ENCODE peak calls at places on chromosomes 2 and 18, in six cellular contexts. One of them, this sample, is unnamed.

GRCh38 chr2:111990375-111990774 is 64.7 kb upstream of the TMEM87B start:
- DNase-seq in tibial nerve: no peak
- DNase-seq in amniotic stem cell: no peak
- DNase-seq in AML-193: no peak
- DNase-seq in cerebellar nuclear complex: no peak
- DNase-seq in posterior cingulate gyrus: no peak
- DNase-seq in this sample: no peak

GRCh38 chr2:170207901-170208300 is 30.0 kb downstream of the MYO3B start:
- DNase-seq in posterior cingulate gyrus: no peak
- DNase-seq in tibial nerve: no peak
- DNase-seq in cerebellar nuclear complex: no peak
- DNase-seq in amniotic stem cell: no peak
- DNase-seq in AML-193: no peak
- DNase-seq in this sample: no peak

GRCh38 chr2:205590759-205591158 is 91.5 kb upstream of the NRP2 start:
- DNase-seq in AML-193: no peak
- DNase-seq in tibial nerve: no peak
- DNase-seq in amniotic stem cell: no peak
- DNase-seq in posterior cingulate gyrus: no peak
- DNase-seq in cerebellar nuclear complex: no peak
- DNase-seq in this sample: no peak

GRCh38 chr18:46095532-46095931 is 2.6 kb downstream of the ATP5F1A start:
- DNase-seq in tibial nerve: no peak
- DNase-seq in amniotic stem cell: no peak
- DNase-seq in posterior cingulate gyrus: no peak
- DNase-seq in cerebellar nuclear complex: no peak
- DNase-seq in AML-193: no peak
- DNase-seq in this sample: no peak

GRCh38 chr2:4883375-4883774 is 808.8 kb upstream of the SOX11 start:
- DNase-seq in cerebellar nuclear complex: no peak
- DNase-seq in tibial nerve: no peak
- DNase-seq in amniotic stem cell: no peak
- DNase-seq in AML-193: no peak
- DNase-seq in posterior cingulate gyrus: no peak
- DNase-seq in this sample: no peak

GRCh38 chr2:145874466-145874865 is 1354.5 kb upstream of the ZEB2 start:
- DNase-seq in AML-193: no peak
- DNase-seq in posterior cingulate gyrus: no peak
- DNase-seq in amniotic stem cell: peak
- DNase-seq in cerebellar nuclear complex: no peak
- DNase-seq in tibial nerve: no peak
- DNase-seq in this sample: no peak

GRCh38 chr2:88350641-88351601 is 101.6 kb downstream of the FOXI3 start:
- DNase-seq in amniotic stem cell: no peak
- DNase-seq in AML-193: no peak
- DNase-seq in cerebellar nuclear complex: no peak
- DNase-seq in posterior cingulate gyrus: peak
- DNase-seq in tibial nerve: peak
- DNase-seq in this sample: no peak

GRCh38 chr2:127143851-127144782 is 37.2 kb upstream of the BIN1 start:
- DNase-seq in AML-193: no peak
- DNase-seq in posterior cingulate gyrus: peak
- DNase-seq in amniotic stem cell: no peak
- DNase-seq in cerebellar nuclear complex: no peak
- DNase-seq in tibial nerve: peak
- DNase-seq in this sample: no peak

GRCh38 chr2:9008951-9009664 is 5.6 kb upstream of the MBOAT2 start:
- DNase-seq in posterior cingulate gyrus: no peak
- DNase-seq in amniotic stem cell: no peak
- DNase-seq in cerebellar nuclear complex: no peak
- DNase-seq in AML-193: no peak
- DNase-seq in tibial nerve: no peak
- DNase-seq in this sample: no peak

GRCh38 chr2:236021497-236022057 is 146.6 kb downstream of the GBX2 start:
- DNase-seq in cerebellar nuclear complex: no peak
- DNase-seq in AML-193: no peak
- DNase-seq in amniotic stem cell: no peak
- DNase-seq in tibial nerve: no peak
- DNase-seq in posterior cingulate gyrus: no peak
- DNase-seq in this sample: no peak

GRCh38 chr2:191384829-191385228 is 139.6 kb downstream of the MYO1B start:
- DNase-seq in cerebellar nuclear complex: no peak
- DNase-seq in posterior cingulate gyrus: no peak
- DNase-seq in AML-193: no peak
- DNase-seq in amniotic stem cell: no peak
- DNase-seq in tibial nerve: no peak
- DNase-seq in this sample: no peak

GRCh38 chr2:122358729-122359128 is 603.3 kb downstream of the TSN start:
- DNase-seq in amniotic stem cell: no peak
- DNase-seq in AML-193: no peak
- DNase-seq in posterior cingulate gyrus: no peak
- DNase-seq in cerebellar nuclear complex: no peak
- DNase-seq in tibial nerve: no peak
- DNase-seq in this sample: no peak

GRCh38 chr2:10576456-10576855 is 113.3 kb downstream of the NOL10 start:
- DNase-seq in tibial nerve: no peak
- DNase-seq in cerebellar nuclear complex: no peak
- DNase-seq in posterior cingulate gyrus: no peak
- DNase-seq in AML-193: no peak
- DNase-seq in amniotic stem cell: no peak
- DNase-seq in this sample: no peak

GRCh38 chr2:85794491-85795121 is 40.8 kb downstream of the ATOH8 start:
- DNase-seq in cerebellar nuclear complex: peak
- DNase-seq in AML-193: no peak
- DNase-seq in tibial nerve: no peak
- DNase-seq in posterior cingulate gyrus: peak
- DNase-seq in amniotic stem cell: no peak
- DNase-seq in this sample: peak

GRCh38 chr18:7567487-7568425 is 640 bp downstream of the PTPRM start:
- DNase-seq in posterior cingulate gyrus: peak
- DNase-seq in tibial nerve: peak
- DNase-seq in amniotic stem cell: no peak
- DNase-seq in cerebellar nuclear complex: no peak
- DNase-seq in AML-193: no peak
- DNase-seq in this sample: no peak

GRCh38 chr2:195741191-195741590 is 84.2 kb downstream of the SLC39A10 start:
- DNase-seq in AML-193: no peak
- DNase-seq in posterior cingulate gyrus: no peak
- DNase-seq in cerebellar nuclear complex: no peak
- DNase-seq in tibial nerve: no peak
- DNase-seq in amniotic stem cell: no peak
- DNase-seq in this sample: no peak

GRCh38 chr18:48569915-48570264 is 31.1 kb downstream of the CTIF start:
- DNase-seq in amniotic stem cell: no peak
- DNase-seq in posterior cingulate gyrus: no peak
- DNase-seq in cerebellar nuclear complex: no peak
- DNase-seq in AML-193: no peak
- DNase-seq in tibial nerve: no peak
- DNase-seq in this sample: no peak

GRCh38 chr2:177326005-177326404 is 61.5 kb upstream of the NFE2L2 start:
- DNase-seq in tibial nerve: no peak
- DNase-seq in cerebellar nuclear complex: no peak
- DNase-seq in amniotic stem cell: no peak
- DNase-seq in AML-193: no peak
- DNase-seq in posterior cingulate gyrus: no peak
- DNase-seq in this sample: no peak